ENCODE peak calls at places on chromosomes 12 and 14, in five cellular contexts. O is HepG2, V is A549, P is K562, M is GM12878. F is an unnamed sample.
A peak's percentile ranks its signal among the peaks of the same experiment; 100 is the strongest.

GRCh38 chr14:58777541-58777979 is 139.8 kb downstream of the DACT1 start:
- DNase-seq in V (no peak), P (no peak), M (no peak), O (no peak), F (no peak)

GRCh38 chr12:47818382-47818700 is 1.4 kb downstream of the HDAC7 start:
- DNase-seq in P (peak; percentile 51), V (no peak), M (no peak), O (no peak), F (no peak)

GRCh38 chr12:53791735-53792326 is 40.1 kb upstream of the CISTR start:
- DNase-seq in P (peak; percentile 27), M (no peak), O (no peak), V (peak; percentile 42), F (peak; percentile 62)

GRCh38 chr12:6535960-6536847 is 1.9 kb downstream of the GAPDH start:
- DNase-seq in M (no peak), V (no peak), P (no peak), O (peak; percentile 23), F (no peak)

GRCh38 chr12:1911598-1912575 is 6.6 kb downstream of the CACNA2D4 start:
- DNase-seq in M (no peak), V (no peak), O (no peak), P (peak; percentile 2), F (no peak)

GRCh38 chr12:83084516-83085234 is 398.0 kb downstream of the TMTC2 start:
- DNase-seq in M (no peak), P (no peak), O (no peak), V (no peak), F (no peak)

GRCh38 chr12:28710882-28711281 is 438.2 kb upstream of the FAR2 start:
- DNase-seq in P (no peak), M (no peak), O (no peak), V (no peak), F (no peak)

GRCh38 chr14:69664865-69665526 is 53.6 kb downstream of the SUSD6 start:
- DNase-seq in O (peak; percentile 31), V (no peak), P (peak; percentile 18), M (no peak), F (no peak)

GRCh38 chr14:51240804-51241380 is 845 bp downstream of the TMX1 start:
- DNase-seq in V (no peak), O (no peak), M (no peak), P (no peak), F (no peak)

GRCh38 chr12:68224613-68225285 is 861 bp downstream of the IL26 start:
- DNase-seq in O (no peak), M (no peak), V (no peak), P (no peak), F (no peak)

GRCh38 chr14:58861546-58861945 is 223.8 kb downstream of the DACT1 start:
- DNase-seq in V (no peak), M (no peak), P (no peak), O (no peak), F (no peak)

GRCh38 chr14:98069712-98070133 is 1202.3 kb downstream of the BCL11B start:
- DNase-seq in O (peak; percentile 0), P (no peak), M (no peak), V (peak; percentile 4), F (no peak)

GRCh38 chr12:12788675-12789368 is 3.4 kb downstream of the APOLD1 start:
- DNase-seq in V (peak; percentile 89), M (no peak), P (peak; percentile 55), O (peak; percentile 74), F (peak; percentile 54)

GRCh38 chr14:69877492-69877891 is 1.7 kb upstream of the SMOC1 start:
- DNase-seq in P (peak; percentile 27), V (peak; percentile 51), O (no peak), M (no peak), F (no peak)

GRCh38 chr12:110037315-110037714 is 11.0 kb downstream of the C12orf76 start:
- DNase-seq in V (no peak), P (no peak), O (no peak), M (no peak), F (no peak)

GRCh38 chr14:79542121-79542520 is 669.2 kb downstream of the DIO2 start:
- DNase-seq in O (no peak), M (no peak), P (no peak), V (no peak), F (no peak)

GRCh38 chr14:20501346-20501745 is 4.0 kb upstream of the RNASE10 start:
- DNase-seq in P (no peak), V (peak; percentile 10), O (no peak), M (no peak), F (no peak)

DNA sequence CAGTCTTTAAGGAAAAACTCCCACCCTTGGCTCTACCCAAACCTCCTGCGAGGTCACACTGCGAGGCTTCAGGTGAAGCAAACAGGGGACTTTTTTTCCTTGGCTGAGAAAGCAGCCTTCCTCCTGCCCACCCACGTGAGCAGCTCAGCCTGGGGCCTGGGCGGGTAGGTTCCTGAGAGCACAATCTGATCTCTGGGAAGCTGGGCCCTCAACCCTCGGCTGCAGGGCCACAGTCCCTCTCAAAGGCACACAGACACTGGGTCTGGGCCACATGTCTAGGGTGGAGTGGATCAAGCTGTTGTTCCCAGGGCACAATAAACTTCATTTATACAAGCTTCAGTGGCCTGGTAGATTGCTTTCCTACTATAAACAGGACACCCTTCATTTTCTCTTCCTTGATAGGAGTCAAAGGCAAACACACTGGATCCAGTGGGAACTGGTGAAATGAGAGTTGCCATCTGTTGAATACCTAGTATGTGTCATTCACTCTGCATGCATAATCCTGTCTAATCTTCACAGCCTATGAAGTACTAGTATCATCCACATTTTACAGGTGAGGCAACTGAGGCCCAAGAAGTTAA is 41.3 kb upstream of the PNMA1 start:
- DNase-seq in P (peak; percentile 74), O (no peak), V (no peak), M (no peak), F (no peak)
- TF ChIP-seq ESRRA in P (no peak), O (no peak), V (no peak), M (no peak), F (no peak)

DNA sequence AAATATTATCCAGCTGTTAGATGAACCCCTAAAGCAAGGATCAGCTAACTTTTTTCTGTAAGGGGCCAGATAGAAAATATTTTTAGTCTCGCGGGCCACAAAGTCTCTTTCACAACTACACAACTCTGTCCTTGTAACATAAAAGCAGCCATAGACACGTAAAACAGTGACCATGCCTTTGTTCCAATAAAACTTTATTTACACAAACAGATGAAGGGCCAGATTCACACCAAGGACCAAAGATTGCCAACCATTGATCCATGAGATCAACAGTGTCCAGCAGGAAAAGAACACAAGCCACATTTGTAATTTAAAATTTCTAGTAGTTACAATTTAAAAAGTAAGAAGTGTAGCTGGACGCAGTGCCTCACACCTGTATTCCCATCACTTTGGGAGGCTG is 109.7 kb downstream of the PHETA1 start:
- DNase-seq in O (no peak), P (no peak), M (no peak), V (no peak), F (no peak)
- TF ChIP-seq ESRRA in O (no peak), P (no peak), M (no peak), V (no peak), F (no peak)

GRCh38 chr12:104154286-104154685 is 16.3 kb upstream of the NFYB start:
- DNase-seq in P (no peak), V (no peak), M (no peak), O (no peak), F (no peak)

GRCh38 chr12:104154806-104155205 is 16.8 kb upstream of the NFYB start:
- DNase-seq in V (no peak), M (no peak), O (no peak), P (no peak), F (no peak)

GRCh38 chr12:104152691-104153241 is 14.8 kb upstream of the NFYB start:
- DNase-seq in O (no peak), M (no peak), V (no peak), P (no peak), F (no peak)

DNA sequence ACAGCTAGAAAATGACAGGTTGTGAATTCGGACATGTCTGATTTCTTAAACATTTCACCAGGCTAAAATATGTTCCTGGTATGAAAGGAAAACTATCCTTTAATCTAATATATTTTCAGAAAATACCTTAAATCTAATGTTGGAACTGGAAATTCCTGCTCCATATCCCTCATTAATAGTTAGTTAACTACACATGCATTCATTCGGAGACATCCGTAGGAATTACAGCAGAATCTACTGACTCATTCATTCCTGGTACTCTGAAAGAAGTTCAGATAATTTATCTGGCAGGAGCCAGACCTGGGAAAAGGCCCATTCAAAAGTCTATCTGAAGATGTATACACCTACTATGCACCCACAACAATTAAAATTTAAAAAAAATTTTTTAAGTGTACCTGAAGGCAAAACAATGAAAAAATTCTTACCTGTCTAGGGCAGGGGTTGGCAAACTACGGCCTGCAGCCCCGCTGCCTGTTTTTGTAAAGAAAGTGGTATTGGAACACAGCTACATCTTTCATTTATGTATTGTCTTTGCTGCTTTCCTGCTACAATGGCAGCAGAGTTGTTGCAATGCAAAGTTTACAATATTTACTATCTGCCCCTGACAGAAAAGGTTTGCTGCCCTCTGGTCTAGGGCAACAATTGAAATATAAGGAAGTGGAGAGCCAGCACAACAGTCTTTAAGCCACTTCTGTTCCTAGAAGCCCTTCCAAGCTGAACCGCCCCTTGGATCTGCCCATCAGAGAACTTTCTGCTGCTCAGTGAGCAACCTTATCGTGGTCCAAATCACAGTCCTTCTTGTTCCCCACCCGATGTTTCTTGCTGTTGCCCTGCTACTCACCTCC is 17.9 kb upstream of the NFYB start:
- DNase-seq in M (no peak), V (no peak), P (no peak), O (no peak), F (no peak)
- TF ChIP-seq ESRRA in M (no peak), V (no peak), P (no peak), O (no peak), F (no peak)

GRCh38 chr14:77037338-77037782 is 8.9 kb upstream of the IRF2BPL start:
- DNase-seq in P (no peak), O (no peak), M (no peak), V (no peak), F (no peak)
- TF ChIP-seq ESRRA in P (no peak), O (no peak), M (no peak), V (no peak), F (no peak)